ENCODE peak calls at places on chromosomes 1 and 21, in six cellular contexts. W, O, P, Z, S and Q are unnamed samples. For H4K20me1, the result is how much of the 10 kb centered on the place peaks cover.

GRCh38 chr1:109655624-109656519 is at the start of gene GSTM4:
- DNase-seq in O (peak), S (peak), Z (peak), W (peak), P (peak), Q (peak)

GRCh38 chr1:203506821-203507220 is 12.9 kb downstream of the OPTC start:
- DNase-seq in Z (no peak), S (no peak), P (no peak), O (no peak), W (no peak), Q (no peak)

GRCh38 chr1:112636597-112637256 is 17.1 kb downstream of the CAPZA1 start:
- DNase-seq in S (no peak), O (no peak), P (no peak), Z (no peak), W (no peak), Q (peak)

GRCh38 chr1:56135864-56136147 is 443.6 kb downstream of the PLPP3 start:
- DNase-seq in O (no peak), W (no peak), Z (no peak), P (no peak), S (no peak), Q (peak)

GRCh38 chr1:85992756-85993155 is 163.8 kb downstream of the COL24A1 start:
- DNase-seq in P (no peak), O (no peak), S (no peak), W (no peak), Z (no peak), Q (peak)

GRCh38 chr1:229344937-229345684 is 2.3 kb upstream of the CCSAP start:
- DNase-seq in S (no peak), P (no peak), W (no peak), Z (no peak), O (no peak), Q (no peak)

GRCh38 chr1:29379438-29380073 is 143.2 kb downstream of the PTPRU start:
- DNase-seq in Z (peak), P (peak), O (peak), S (peak), W (peak), Q (peak)

GRCh38 chr1:235041201-235041600 is 87.4 kb downstream of the TOMM20 start:
- DNase-seq in P (no peak), S (no peak), W (no peak), Z (no peak), O (no peak), Q (no peak)

GRCh38 chr1:94385354-94385947 is 32.7 kb upstream of the ABCD3 start:
- DNase-seq in S (no peak), P (no peak), Z (no peak), W (no peak), O (no peak), Q (no peak)

GRCh38 chr1:156642265-156643185 is 608 bp downstream of the BCAN start:
- DNase-seq in O (no peak), S (no peak), Z (no peak), W (peak), P (no peak), Q (no peak)
- TF ChIP-seq EZH2 in O (no peak), S (no peak), Z (peak), W (peak), P (no peak), Q (peak)

DNA sequence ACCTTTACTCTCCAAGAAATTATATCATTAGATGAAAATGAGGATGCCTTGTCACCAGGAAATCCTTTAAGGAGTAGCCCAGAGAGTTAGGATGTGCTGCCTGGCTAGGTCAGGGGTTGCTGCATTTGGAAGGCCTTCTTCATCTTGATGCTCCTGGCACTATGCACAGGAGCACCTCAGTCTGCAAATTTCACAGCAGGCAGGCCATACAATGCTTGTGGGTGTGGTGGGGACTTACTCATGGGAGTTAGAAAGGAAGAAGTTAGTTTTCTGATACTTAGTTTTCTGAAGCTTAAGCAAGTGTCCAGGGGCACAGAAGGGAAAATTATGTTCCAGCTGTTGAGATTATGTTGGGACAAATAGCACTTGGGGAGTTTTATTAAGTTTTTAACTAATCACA is 11.3 kb downstream of the HLX start:
- DNase-seq in W (no peak), Z (no peak), O (no peak), S (no peak), P (no peak), Q (no peak)
- H4K20me1 ChIP-seq in W (half or more), Z (half or more), O (under half), S (under half), P (under half), Q (under half)

GRCh38 chr1:30845891-30846290 is 62.7 kb downstream of the SDC3 start:
- DNase-seq in P (no peak), W (peak), Z (no peak), O (no peak), S (no peak), Q (no peak)

GRCh38 chr1:30846587-30846986 is 62.0 kb downstream of the SDC3 start:
- DNase-seq in Z (no peak), S (no peak), W (no peak), P (no peak), O (no peak), Q (no peak)

GRCh38 chr1:30848130-30848529 is 60.4 kb downstream of the SDC3 start:
- DNase-seq in P (no peak), S (no peak), O (no peak), Z (no peak), W (no peak), Q (no peak)

GRCh38 chr1:30845237-30845636 is 63.3 kb downstream of the SDC3 start:
- DNase-seq in Z (no peak), S (no peak), O (no peak), P (no peak), W (no peak), Q (no peak)

DNA sequence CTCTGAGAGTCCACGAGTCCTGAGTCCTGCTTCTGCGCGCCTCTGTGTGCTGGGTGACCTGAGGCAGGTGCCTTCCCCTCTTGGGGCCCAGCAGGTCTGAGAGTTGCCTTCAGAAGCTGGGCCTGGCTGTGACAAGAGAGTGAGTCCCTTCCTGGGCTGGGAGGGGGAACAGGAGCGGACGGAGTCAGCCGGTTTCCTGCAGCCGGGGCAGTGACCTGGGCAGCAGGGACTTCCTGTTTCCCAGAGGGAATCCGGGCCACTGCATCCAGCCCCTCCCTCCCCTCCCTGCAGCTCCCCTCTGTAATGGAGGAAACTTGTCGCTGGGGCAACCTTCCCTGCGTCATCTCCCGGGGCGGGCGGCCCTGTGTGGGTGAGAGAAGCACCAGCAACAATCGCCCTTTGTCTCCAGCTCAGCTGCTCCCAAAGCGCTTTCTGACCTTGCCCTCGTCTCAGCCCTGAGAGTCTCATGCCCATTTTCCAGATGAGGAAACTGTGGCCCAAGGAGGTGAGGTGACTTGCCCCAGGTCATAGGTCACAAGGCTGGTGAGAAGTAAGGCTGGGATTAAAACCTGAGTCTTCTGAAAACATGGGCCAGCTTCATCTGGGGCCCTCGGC is 61.1 kb downstream of the SDC3 start:
- DNase-seq in W (peak), Z (no peak), O (no peak), P (peak), S (no peak), Q (peak)
- TF ChIP-seq POLR2AphosphoS5 in W (no peak), Z (no peak), O (no peak), P (no peak), S (no peak), Q (peak)

GRCh38 chr1:10796029-10796944 is at the start of gene CASZ1:
- DNase-seq in W (peak), S (peak), P (peak), Z (peak), O (no peak), Q (peak)
- TF ChIP-seq EZH2 in W (no peak), S (no peak), P (no peak), Z (no peak), O (no peak), Q (peak)

GRCh38 chr21:41011968-41012367 is 156.0 kb upstream of the BACE2 start:
- DNase-seq in S (no peak), W (no peak), O (no peak), P (no peak), Z (no peak), Q (no peak)

GRCh38 chr21:41008971-41009370 is 159.0 kb upstream of the BACE2 start:
- DNase-seq in W (no peak), Z (no peak), O (no peak), S (no peak), P (no peak), Q (no peak)

GRCh38 chr21:41009398-41010177 is 158.4 kb upstream of the BACE2 start:
- DNase-seq in S (no peak), P (no peak), W (no peak), O (no peak), Z (no peak), Q (no peak)

GRCh38 chr21:41010981-41011380 is 157.0 kb upstream of the BACE2 start:
- DNase-seq in P (no peak), O (no peak), S (no peak), W (no peak), Z (no peak), Q (no peak)

DNA sequence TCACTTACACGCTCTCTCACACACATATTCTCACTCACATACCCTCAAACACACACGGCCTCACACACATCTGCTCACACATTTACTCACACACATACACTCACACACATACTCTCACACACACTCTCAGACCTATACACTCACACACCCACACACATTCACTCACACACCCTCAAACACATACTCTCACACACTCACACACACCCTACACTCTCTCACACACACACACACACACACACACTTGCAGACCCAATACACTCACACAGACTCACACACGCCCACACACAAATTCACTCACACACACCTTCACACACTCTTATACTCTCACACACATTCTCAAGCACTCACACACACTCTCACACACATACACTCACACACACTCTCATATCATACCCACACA is 155.5 kb upstream of the BACE2 start:
- DNase-seq in O (no peak), Z (no peak), P (no peak), S (no peak), W (no peak), Q (no peak)
- H4K20me1 ChIP-seq in O (under half), Z (under half), P (under half), S (under half), W (under half), Q (under half)